ENCODE peak calls at places on chromosomes 11 and 22, in five cellular contexts. U is NB4, A is ascending aorta, N is NCI-H2171 treated with DMSO at 0.1 percent for 48 hours, G is activated T-helper 1 cell treated with Interleukin-2 at 50 U/mL for 16 hours. K is an unnamed sample.

GRCh38 chr11:65305501-65306268 is 9.0 kb upstream of the CDC42EP2 start:
- DNase-seq in U (no peak), A (no peak), N (peak; percentile 79), G (no peak), K (no peak)

GRCh38 chr11:121464352-121464946 is 11.7 kb upstream of the SORL1-AS1 start:
- DNase-seq in U (peak; percentile 75), A (peak; percentile 82), N (no peak), G (peak; percentile 59), K (no peak)

GRCh38 chr11:61911124-61911700 is 6.2 kb downstream of the RAB3IL1 start:
- DNase-seq in U (no peak), A (peak; percentile 44), N (no peak), G (no peak), K (no peak)

GRCh38 chr11:106880121-106880520 is 138.2 kb downstream of the GUCY1A2 start:
- DNase-seq in U (no peak), A (no peak), N (no peak), G (no peak), K (no peak)

GRCh38 chr11:32090774-32091370 is at the start of gene RCN1:
- DNase-seq in U (peak; percentile 85), A (peak; percentile 76), N (peak; percentile 95), G (no peak), K (peak; percentile 75)

GRCh38 chr11:122330466-122330865 is 214.5 kb upstream of the BLID start:
- DNase-seq in U (no peak), A (no peak), N (no peak), G (no peak), K (no peak)

GRCh38 chr11:34997872-34998548 is 81.6 kb downstream of the PDHX start:
- DNase-seq in U (peak; percentile 43), A (no peak), N (no peak), G (no peak), K (peak; percentile 62)

GRCh38 chr11:117152066-117152465 is 8.0 kb downstream of the PAFAH1B2 start:
- DNase-seq in U (no peak), A (no peak), N (no peak), G (no peak), K (no peak)

GRCh38 chr11:12540075-12540685 is 134.0 kb upstream of the TEAD1 start:
- DNase-seq in U (no peak), A (no peak), N (no peak), G (no peak), K (no peak)

GRCh38 chr11:109425554-109425953 is 3.6 kb downstream of the C11orf87 start:
- DNase-seq in U (peak; percentile 19), A (no peak), N (peak; percentile 43), G (no peak), K (peak; percentile 20)

GRCh38 chr22:21709688-21710087 is 25.9 kb downstream of the YPEL1 start:
- DNase-seq in U (no peak), A (no peak), N (no peak), G (no peak), K (no peak)

GRCh38 chr11:132718711-132719641 is 813.3 kb downstream of the OPCML start:
- DNase-seq in U (peak; percentile 25), A (no peak), N (no peak), G (peak; percentile 7), K (no peak)

GRCh38 chr22:17213976-17214375 is 5.3 kb downstream of the ADA2 start:
- DNase-seq in U (peak; percentile 46), A (no peak), N (no peak), G (peak; percentile 10), K (peak; percentile 41)

GRCh38 chr22:47203554-47203991 is 441.1 kb downstream of the TBC1D22A start:
- DNase-seq in U (no peak), A (peak; percentile 56), N (no peak), G (no peak), K (no peak)

GRCh38 chr11:67393990-67394389 is 2.2 kb downstream of the RAD9A start:
- DNase-seq in U (no peak), A (no peak), N (no peak), G (no peak), K (no peak)

GRCh38 chr11:129862123-129862522 is 33.3 kb downstream of the NFRKB start:
- DNase-seq in U (no peak), A (no peak), N (no peak), G (no peak), K (no peak)

GRCh38 chr11:93796832-93797231 is 12.8 kb downstream of the MED17 start:
- DNase-seq in U (no peak), A (no peak), N (no peak), G (no peak), K (peak; percentile 18)

GRCh38 chr22:50507421-50507990 is at the start of gene LMF2:
- DNase-seq in U (peak; percentile 83), A (peak; percentile 92), N (no peak), G (peak; percentile 92), K (no peak)

GRCh38 chr11:93515438-93515837 is 27.8 kb downstream of the SMCO4 start:
- DNase-seq in U (no peak), A (no peak), N (no peak), G (no peak), K (no peak)

K was measured in OCI-M1.